ENCODE peak calls at places on chromosomes 3 and 15, in nine cellular contexts. One of them, this sample, is unnamed.

GRCh38 chr3:170731281-170731680 is 138.7 kb downstream of the RPL22L1 start:
- DNase-seq in epithelial cell of prostate: no peak
- DNase-seq in CD8-positive, alpha-beta memory T cell: no peak
- DNase-seq in Calu3: no peak
- DNase-seq in cardiac fibroblast: no peak
- DNase-seq in caudate nucleus: no peak
- DNase-seq in choroid plexus epithelial cell: peak; percentile 70
- DNase-seq in SW480: no peak
- DNase-seq in mucosa of descending colon: no peak
- DNase-seq in this sample: no peak

GRCh38 chr3:9028134-9028533 is 64.9 kb upstream of the RAD18 start:
- DNase-seq in CD8-positive, alpha-beta memory T cell: no peak
- DNase-seq in mucosa of descending colon: peak; percentile 75
- DNase-seq in cardiac fibroblast: peak; percentile 84
- DNase-seq in caudate nucleus: peak; percentile 80
- DNase-seq in SW480: no peak
- DNase-seq in Calu3: no peak
- DNase-seq in epithelial cell of prostate: no peak
- DNase-seq in choroid plexus epithelial cell: peak; percentile 83
- DNase-seq in this sample: no peak

GRCh38 chr3:72957303-72957702 is 39.3 kb upstream of the PPP4R2 start:
- DNase-seq in caudate nucleus: peak; percentile 72
- DNase-seq in SW480: peak; percentile 29
- DNase-seq in choroid plexus epithelial cell: no peak
- DNase-seq in Calu3: peak; percentile 28
- DNase-seq in CD8-positive, alpha-beta memory T cell: no peak
- DNase-seq in cardiac fibroblast: peak; percentile 22
- DNase-seq in epithelial cell of prostate: no peak
- DNase-seq in mucosa of descending colon: no peak
- DNase-seq in this sample: no peak

GRCh38 chr15:83380026-83380425 is 67.1 kb upstream of the SH3GL3 start:
- DNase-seq in Calu3: no peak
- DNase-seq in CD8-positive, alpha-beta memory T cell: no peak
- DNase-seq in caudate nucleus: no peak
- DNase-seq in mucosa of descending colon: no peak
- DNase-seq in cardiac fibroblast: no peak
- DNase-seq in epithelial cell of prostate: peak; percentile 60
- DNase-seq in SW480: peak; percentile 39
- DNase-seq in choroid plexus epithelial cell: no peak
- DNase-seq in this sample: no peak

GRCh38 chr3:2465842-2466241 is 367.2 kb downstream of the CNTN4 start:
- DNase-seq in SW480: no peak
- DNase-seq in choroid plexus epithelial cell: no peak
- DNase-seq in epithelial cell of prostate: no peak
- DNase-seq in mucosa of descending colon: no peak
- DNase-seq in caudate nucleus: no peak
- DNase-seq in Calu3: no peak
- DNase-seq in cardiac fibroblast: no peak
- DNase-seq in CD8-positive, alpha-beta memory T cell: no peak
- DNase-seq in this sample: no peak

GRCh38 chr3:128906804-128907525 is 27.5 kb downstream of the ACAD9 start:
- DNase-seq in cardiac fibroblast: no peak
- DNase-seq in SW480: no peak
- DNase-seq in caudate nucleus: no peak
- DNase-seq in Calu3: no peak
- DNase-seq in epithelial cell of prostate: no peak
- DNase-seq in CD8-positive, alpha-beta memory T cell: no peak
- DNase-seq in mucosa of descending colon: no peak
- DNase-seq in choroid plexus epithelial cell: no peak
- DNase-seq in this sample: no peak

GRCh38 chr3:113685124-113685523 is 11.3 kb downstream of the USF3 start:
- DNase-seq in SW480: no peak
- DNase-seq in choroid plexus epithelial cell: peak; percentile 8
- DNase-seq in Calu3: no peak
- DNase-seq in mucosa of descending colon: no peak
- DNase-seq in caudate nucleus: no peak
- DNase-seq in CD8-positive, alpha-beta memory T cell: no peak
- DNase-seq in cardiac fibroblast: no peak
- DNase-seq in epithelial cell of prostate: no peak
- DNase-seq in this sample: no peak

GRCh38 chr15:41256577-41257038 is 25.5 kb downstream of the CHP1 start:
- DNase-seq in mucosa of descending colon: no peak
- DNase-seq in choroid plexus epithelial cell: peak; percentile 60
- DNase-seq in SW480: no peak
- DNase-seq in cardiac fibroblast: peak; percentile 50
- DNase-seq in CD8-positive, alpha-beta memory T cell: no peak
- DNase-seq in caudate nucleus: no peak
- DNase-seq in epithelial cell of prostate: no peak
- DNase-seq in Calu3: peak; percentile 20
- DNase-seq in this sample: no peak

GRCh38 chr3:30577788-30578187 is 28.6 kb upstream of the TGFBR2 start:
- DNase-seq in caudate nucleus: no peak
- DNase-seq in cardiac fibroblast: no peak
- DNase-seq in CD8-positive, alpha-beta memory T cell: no peak
- DNase-seq in Calu3: no peak
- DNase-seq in epithelial cell of prostate: no peak
- DNase-seq in mucosa of descending colon: no peak
- DNase-seq in choroid plexus epithelial cell: no peak
- DNase-seq in SW480: no peak
- DNase-seq in this sample: no peak

GRCh38 chr15:35654334-35654733 is 108.4 kb upstream of the DPH6 start:
- DNase-seq in cardiac fibroblast: no peak
- DNase-seq in mucosa of descending colon: no peak
- DNase-seq in choroid plexus epithelial cell: no peak
- DNase-seq in CD8-positive, alpha-beta memory T cell: no peak
- DNase-seq in epithelial cell of prostate: no peak
- DNase-seq in SW480: no peak
- DNase-seq in caudate nucleus: peak; percentile 16
- DNase-seq in Calu3: no peak
- DNase-seq in this sample: no peak

GRCh38 chr15:31516874-31517273 is 190.2 kb downstream of the KLF13 start:
- DNase-seq in epithelial cell of prostate: no peak
- DNase-seq in Calu3: no peak
- DNase-seq in caudate nucleus: no peak
- DNase-seq in cardiac fibroblast: no peak
- DNase-seq in SW480: no peak
- DNase-seq in choroid plexus epithelial cell: no peak
- DNase-seq in CD8-positive, alpha-beta memory T cell: no peak
- DNase-seq in mucosa of descending colon: no peak
- DNase-seq in this sample: no peak

GRCh38 chr15:50911001-50911400 is 2.5 kb downstream of the AP4E1 start:
- DNase-seq in Calu3: no peak
- DNase-seq in caudate nucleus: no peak
- DNase-seq in choroid plexus epithelial cell: peak; percentile 59
- DNase-seq in CD8-positive, alpha-beta memory T cell: no peak
- DNase-seq in epithelial cell of prostate: no peak
- DNase-seq in cardiac fibroblast: peak; percentile 87
- DNase-seq in mucosa of descending colon: no peak
- DNase-seq in SW480: no peak
- DNase-seq in this sample: no peak

GRCh38 chr3:71366991-71367604 is 216.4 kb downstream of the FOXP1 start:
- DNase-seq in caudate nucleus: no peak
- DNase-seq in choroid plexus epithelial cell: peak; percentile 28
- DNase-seq in mucosa of descending colon: no peak
- DNase-seq in cardiac fibroblast: no peak
- DNase-seq in Calu3: no peak
- DNase-seq in CD8-positive, alpha-beta memory T cell: no peak
- DNase-seq in SW480: no peak
- DNase-seq in epithelial cell of prostate: no peak
- DNase-seq in this sample: no peak

GRCh38 chr15:51025454-51025846 is 69.3 kb downstream of the TNFAIP8L3 start:
- DNase-seq in cardiac fibroblast: no peak
- DNase-seq in mucosa of descending colon: no peak
- DNase-seq in caudate nucleus: no peak
- DNase-seq in CD8-positive, alpha-beta memory T cell: no peak
- DNase-seq in Calu3: no peak
- DNase-seq in choroid plexus epithelial cell: no peak
- DNase-seq in epithelial cell of prostate: no peak
- DNase-seq in SW480: no peak
- DNase-seq in this sample: no peak

GRCh38 chr3:100113728-100114412 is 431 bp downstream of the FILIP1L start:
- DNase-seq in caudate nucleus: no peak
- DNase-seq in cardiac fibroblast: no peak
- DNase-seq in epithelial cell of prostate: peak; percentile 20
- DNase-seq in CD8-positive, alpha-beta memory T cell: no peak
- DNase-seq in mucosa of descending colon: no peak
- DNase-seq in choroid plexus epithelial cell: no peak
- DNase-seq in SW480: no peak
- DNase-seq in Calu3: no peak
- DNase-seq in this sample: no peak

GRCh38 chr3:48157950-48158376 is 30.3 kb downstream of the CDC25A start:
- DNase-seq in choroid plexus epithelial cell: peak; percentile 89
- DNase-seq in cardiac fibroblast: peak; percentile 83
- DNase-seq in mucosa of descending colon: no peak
- DNase-seq in Calu3: peak; percentile 45
- DNase-seq in caudate nucleus: no peak
- DNase-seq in CD8-positive, alpha-beta memory T cell: peak; percentile 25
- DNase-seq in SW480: peak; percentile 28
- DNase-seq in epithelial cell of prostate: no peak
- DNase-seq in this sample: peak; percentile 33

GRCh38 chr3:24315342-24315741 is 179.3 kb downstream of the THRB start:
- DNase-seq in cardiac fibroblast: no peak
- DNase-seq in CD8-positive, alpha-beta memory T cell: no peak
- DNase-seq in Calu3: no peak
- DNase-seq in choroid plexus epithelial cell: no peak
- DNase-seq in mucosa of descending colon: no peak
- DNase-seq in SW480: no peak
- DNase-seq in caudate nucleus: no peak
- DNase-seq in epithelial cell of prostate: no peak
- DNase-seq in this sample: no peak

GRCh38 chr3:37519236-37519635 is 342.4 kb upstream of the CTDSPL start:
- DNase-seq in SW480: no peak
- DNase-seq in caudate nucleus: no peak
- DNase-seq in CD8-positive, alpha-beta memory T cell: no peak
- DNase-seq in mucosa of descending colon: no peak
- DNase-seq in Calu3: no peak
- DNase-seq in epithelial cell of prostate: no peak
- DNase-seq in cardiac fibroblast: no peak
- DNase-seq in choroid plexus epithelial cell: no peak
- DNase-seq in this sample: no peak

GRCh38 chr3:185677146-185677829 is 91.2 kb downstream of the SENP2 start:
- DNase-seq in mucosa of descending colon: no peak
- DNase-seq in choroid plexus epithelial cell: peak; percentile 91
- DNase-seq in CD8-positive, alpha-beta memory T cell: no peak
- DNase-seq in Calu3: peak; percentile 83
- DNase-seq in epithelial cell of prostate: peak; percentile 85
- DNase-seq in cardiac fibroblast: peak; percentile 86
- DNase-seq in caudate nucleus: no peak
- DNase-seq in SW480: peak; percentile 66
- DNase-seq in this sample: peak; percentile 54

GRCh38 chr3:60979861-60980739 is 271.2 kb downstream of the FHIT start:
- DNase-seq in caudate nucleus: peak; percentile 40
- DNase-seq in choroid plexus epithelial cell: peak; percentile 67
- DNase-seq in CD8-positive, alpha-beta memory T cell: no peak
- DNase-seq in Calu3: no peak
- DNase-seq in SW480: no peak
- DNase-seq in epithelial cell of prostate: no peak
- DNase-seq in cardiac fibroblast: peak; percentile 22
- DNase-seq in mucosa of descending colon: no peak
- DNase-seq in this sample: no peak

GRCh38 chr15:59847925-59848415 is 156.1 kb upstream of the FOXB1 start:
- DNase-seq in caudate nucleus: no peak
- DNase-seq in cardiac fibroblast: no peak
- DNase-seq in SW480: no peak
- DNase-seq in Calu3: no peak
- DNase-seq in epithelial cell of prostate: no peak
- DNase-seq in mucosa of descending colon: no peak
- DNase-seq in choroid plexus epithelial cell: no peak
- DNase-seq in CD8-positive, alpha-beta memory T cell: no peak
- DNase-seq in this sample: no peak

GRCh38 chr3:185152433-185153169 is at the start of gene C3orf70:
- DNase-seq in mucosa of descending colon: peak; percentile 66
- DNase-seq in choroid plexus epithelial cell: peak; percentile 47
- DNase-seq in SW480: peak; percentile 53
- DNase-seq in epithelial cell of prostate: no peak
- DNase-seq in CD8-positive, alpha-beta memory T cell: no peak
- DNase-seq in cardiac fibroblast: peak; percentile 60
- DNase-seq in Calu3: peak; percentile 52
- DNase-seq in caudate nucleus: peak; percentile 69
- DNase-seq in this sample: peak; percentile 60